ENCODE peak calls at places on chromosomes 11 and 22, in nine cellular contexts. H is thyroid gland, P is sigmoid colon, U is body of pancreas, I is tibial nerve, W is IMR-90, K is uterus, N is stomach, D is ovary. E is an unnamed sample. For H3K27me3, the result is how much of the 10 kb centered on the place peaks cover.

GRCh38 chr11:125457814-125458343 is 38.2 kb downstream of the FEZ1 start:
- DNase-seq in H (peak), P (peak), U (peak), I (peak), W (peak), K (peak), N (no peak), D (no peak), E (peak)

GRCh38 chr11:46382644-46383403 is 1.4 kb downstream of the MDK start:
- DNase-seq in H (no peak), P (peak), U (peak), I (no peak), W (peak), K (no peak), N (no peak), D (no peak), E (peak)

GRCh38 chr11:2466869-2467694 is 22.3 kb downstream of the KCNQ1 start:
- DNase-seq in H (no peak), P (peak), U (no peak), I (no peak), W (no peak), K (no peak), N (peak), D (no peak), E (peak)

GRCh38 chr22:40324468-40325305 is 21.6 kb upstream of the ADSL start:
- DNase-seq in H (no peak), P (no peak), U (no peak), I (no peak), W (no peak), K (no peak), N (peak), D (no peak), E (peak)

GRCh38 chr11:1153105-1153950 is 4.4 kb upstream of the MUC5AC start:
- DNase-seq in H (no peak), P (no peak), U (no peak), I (no peak), W (no peak), K (no peak), N (no peak), D (no peak), E (peak)

GRCh38 chr11:69613594-69613993 is 27.4 kb upstream of the CCND1 start:
- DNase-seq in H (no peak), P (no peak), U (no peak), I (no peak), W (no peak), K (no peak), N (no peak), D (no peak), E (no peak)

GRCh38 chr22:32532819-32533128 is 58.2 kb downstream of the FBXO7 start:
- DNase-seq in H (no peak), P (no peak), U (no peak), I (no peak), W (no peak), K (no peak), N (no peak), D (no peak), E (no peak)

GRCh38 chr22:34038801-34039200 is 118.5 kb upstream of the LARGE1 start:
- DNase-seq in H (no peak), P (no peak), U (no peak), I (no peak), W (no peak), K (no peak), N (no peak), D (no peak), E (no peak)

GRCh38 chr22:29315286-29316195 is at the start of gene RASL10A:
- DNase-seq in H (no peak), P (no peak), U (no peak), I (no peak), W (no peak), K (no peak), N (no peak), D (no peak), E (no peak)

GRCh38 chr11:46272816-46273427 is 4.5 kb upstream of the CREB3L1 start:
- DNase-seq in H (peak), P (peak), U (peak), I (peak), W (peak), K (peak), N (peak), D (peak), E (peak)

GRCh38 chr11:1192741-1193325 is 30.0 kb upstream of the MUC5B start:
- DNase-seq in H (no peak), P (peak), U (no peak), I (no peak), W (no peak), K (peak), N (no peak), D (no peak), E (no peak)

GRCh38 chr11:123838659-123839058 is 32.5 kb upstream of the OR6M1 start:
- DNase-seq in H (no peak), P (no peak), U (no peak), I (no peak), W (no peak), K (no peak), N (no peak), D (no peak), E (no peak)

GRCh38 chr11:45885274-45885920 is at the start of gene MAPK8IP1:
- DNase-seq in H (peak), P (no peak), U (peak), I (no peak), W (no peak), K (peak), N (peak), D (peak), E (peak)

GRCh38 chr22:41966607-41967240 is 2.5 kb upstream of the SEPTIN3 start:
- DNase-seq in H (peak), P (no peak), U (peak), I (no peak), W (peak), K (no peak), N (peak), D (no peak), E (peak)

GRCh38 chr11:22521226-22521625 is 104.4 kb downstream of the FANCF start:
- DNase-seq in H (no peak), P (no peak), U (no peak), I (no peak), W (peak), K (no peak), N (no peak), D (no peak), E (no peak)

GRCh38 chr22:43884600-43885318 is 7.1 kb downstream of the PNPLA5 start:
- DNase-seq in H (peak), P (peak), U (peak), I (peak), W (peak), K (peak), N (peak), D (peak), E (peak)

GRCh38 chr11:10657308-10658271 is 36.0 kb downstream of the IRAG1 start:
- DNase-seq in H (no peak), P (peak), U (no peak), I (no peak), W (peak), K (no peak), N (no peak), D (no peak), E (peak)

GRCh38 chr11:57458410-57459111 is 1.8 kb upstream of the RTN4RL2 start:
- DNase-seq in H (peak), P (no peak), U (peak), I (no peak), W (peak), K (peak), N (peak), D (peak), E (peak)

GRCh38 chr11:120820040-120820439 is 203.9 kb upstream of the TBCEL start:
- DNase-seq in H (peak), P (no peak), U (no peak), I (no peak), W (no peak), K (no peak), N (no peak), D (no peak), E (no peak)

GRCh38 chr11:120817131-120817530 is 206.8 kb upstream of the TBCEL start:
- DNase-seq in H (peak), P (no peak), U (no peak), I (no peak), W (no peak), K (no peak), N (no peak), D (no peak), E (no peak)

GRCh38 chr11:120818097-120818496 is 205.8 kb upstream of the TBCEL start:
- DNase-seq in H (no peak), P (no peak), U (no peak), I (no peak), W (no peak), K (no peak), N (no peak), D (no peak), E (no peak)

GRCh38 chr11:120819437-120819836 is 204.5 kb upstream of the TBCEL start:
- DNase-seq in H (no peak), P (no peak), U (no peak), I (no peak), W (no peak), K (no peak), N (no peak), D (no peak), E (no peak)

GRCh38 chr11:120819003-120819402 is 204.9 kb upstream of the TBCEL start:
- DNase-seq in H (no peak), P (no peak), U (no peak), I (no peak), W (no peak), K (no peak), N (no peak), D (no peak), E (no peak)
- H3K27me3 ChIP-seq in H (under half), P (under half), U (under half), I (under half), W (under half), K (under half), N (half or more), D (under half), E (under half)

DNA sequence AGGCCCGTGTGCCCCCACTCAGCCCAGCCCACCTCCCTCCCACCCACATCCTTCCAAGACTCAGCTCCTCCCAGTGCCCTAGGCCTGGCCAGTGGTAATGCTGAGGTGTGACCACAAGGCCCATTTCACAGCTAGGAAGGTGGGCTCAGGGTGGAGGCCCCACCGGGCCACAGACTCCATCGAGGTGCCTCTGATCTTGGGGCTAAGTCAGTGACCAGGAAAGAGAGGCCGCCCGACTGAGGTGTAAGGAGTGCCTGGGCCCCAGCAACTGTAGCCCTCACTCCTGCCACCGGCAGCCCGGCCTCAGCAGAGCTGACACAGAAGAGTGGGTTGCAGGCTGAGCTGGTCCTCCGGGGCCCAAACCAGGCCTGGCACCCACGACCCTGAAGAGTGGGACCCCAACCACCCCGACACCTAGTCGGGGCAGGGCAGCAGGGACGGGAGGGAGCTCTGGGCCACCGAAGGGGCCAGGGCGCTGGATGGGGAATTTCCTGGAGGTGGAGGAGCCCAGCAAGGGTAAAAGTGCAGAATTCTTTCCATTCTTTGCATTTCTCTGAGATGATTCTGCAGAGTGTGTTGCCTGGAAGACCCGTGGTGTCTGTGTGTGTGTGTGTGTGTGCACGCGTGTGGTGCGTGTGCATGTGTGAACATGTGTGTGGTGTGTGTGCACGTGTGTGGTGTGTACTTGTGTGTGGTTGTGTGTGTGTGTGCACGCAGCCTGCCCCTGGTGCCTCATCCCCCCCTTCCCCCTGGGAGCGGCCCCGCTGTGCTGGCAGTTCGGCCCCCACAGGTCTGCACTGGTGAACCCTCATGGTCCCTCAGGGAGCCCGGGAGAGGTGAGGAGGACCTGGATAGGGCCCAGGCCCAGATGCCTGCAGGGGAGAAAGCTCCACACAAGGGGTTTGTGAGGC is 8.3 kb upstream of the PIM3 start:
- DNase-seq in H (peak), P (no peak), U (peak), I (no peak), W (peak), K (no peak), N (no peak), D (no peak), E (no peak)
- H3K27ac ChIP-seq in H (peak), P (peak), U (peak), I (peak), W (peak), K (peak), N (peak), D (no peak), E (peak)

GRCh38 chr11:114159802-114160588 is 100.5 kb downstream of the ZBTB16 start:
- DNase-seq in H (peak), P (peak), U (peak), I (peak), W (peak), K (peak), N (peak), D (peak), E (peak)
- TF ChIP-seq POLR2A in H (peak), P (peak), U (peak), I (peak), W (no peak), K (peak), N (no peak), D (peak), E (peak)

GRCh38 chr11:117870176-117870952 is 6.1 kb downstream of the FXYD6 start:
- DNase-seq in H (no peak), P (no peak), U (no peak), I (no peak), W (no peak), K (no peak), N (no peak), D (no peak), E (no peak)
- H3K27me3 ChIP-seq in H (under half), P (under half), U (under half), I (under half), W (under half), K (under half), N (under half), D (under half), E (under half)